ENCODE peak calls at places on chromosomes 7 and 10, in eight cellular contexts. L is H4; C is stimulated activated CD4-positive, alpha-beta T cell treated with anti-CD3 and anti-CD28 coated beads, TNF-alpha, amount 100 ng/mL, for 4 hours; B is heart right ventricle; A is GF-D8; U is fibroblast of pulmonary artery; O is AG20443; D is nephron progenitor cell. R is an unnamed sample.

GRCh38 chr10:121597504-121598241 is 571 bp downstream of the FGFR2 start:
- DNase-seq in L (no peak), A (no peak), U (no peak), D (peak; percentile 47), C (no peak), O (no peak), B (no peak), R (peak; percentile 25)

GRCh38 chr10:22230331-22230833 is 12.6 kb upstream of the EBLN1 start:
- DNase-seq in U (peak; percentile 77), D (peak; percentile 16), L (peak; percentile 47), C (no peak), A (no peak), B (no peak), O (peak; percentile 17), R (peak; percentile 10)

GRCh38 chr7:108875139-108875538 is 305.5 kb downstream of the DNAJB9 start:
- DNase-seq in C (no peak), O (no peak), L (no peak), A (no peak), U (peak; percentile 75), D (peak; percentile 8), B (no peak), R (no peak)

GRCh38 chr10:110141185-110141584 is 66.2 kb upstream of the MXI1 start:
- DNase-seq in O (no peak), U (peak; percentile 87), C (no peak), A (peak; percentile 96), D (no peak), L (no peak), B (no peak), R (no peak)

GRCh38 chr10:930415-931325 is 835 bp downstream of the LARP4B start:
- DNase-seq in O (peak; percentile 72), B (no peak), D (peak; percentile 68), L (no peak), C (no peak), U (peak; percentile 21), A (peak; percentile 23), R (peak; percentile 11)

GRCh38 chr7:46003161-46003560 is 82.1 kb upstream of the IGFBP3 start:
- DNase-seq in O (no peak), B (no peak), D (no peak), C (no peak), L (no peak), U (no peak), A (no peak), R (no peak)

GRCh38 chr10:98340946-98341345 is 73.0 kb upstream of the LOXL4 start:
- DNase-seq in L (no peak), C (no peak), D (no peak), A (peak; percentile 61), U (peak; percentile 39), B (peak; percentile 31), O (no peak), R (no peak)

GRCh38 chr10:22681783-22682183 is 32.6 kb downstream of the PIP4K2A start:
- DNase-seq in O (peak; percentile 65), C (peak; percentile 29), B (no peak), L (peak; percentile 23), U (peak; percentile 87), D (no peak), A (no peak), R (no peak)

GRCh38 chr7:79778786-79779382 is 325.4 kb upstream of the MAGI2 start:
- DNase-seq in D (no peak), C (no peak), U (peak; percentile 92), L (peak; percentile 71), A (peak; percentile 49), B (no peak), O (peak; percentile 74), R (no peak)

GRCh38 chr7:149729983-149730801 is 43.2 kb downstream of the ZNF467 start:
- DNase-seq in D (no peak), U (no peak), C (no peak), L (no peak), A (no peak), O (no peak), B (peak; percentile 65), R (no peak)

GRCh38 chr10:88386878-88387773 is 196.0 kb downstream of the RNLS start:
- DNase-seq in U (peak; percentile 88), O (peak; percentile 76), C (no peak), B (peak; percentile 57), D (no peak), A (no peak), L (peak; percentile 74), R (no peak)

GRCh38 chr7:14754631-14755030 is 147.9 kb downstream of the DGKB start:
- DNase-seq in U (peak; percentile 56), C (no peak), O (no peak), D (no peak), B (no peak), A (no peak), L (peak; percentile 47), R (no peak)

GRCh38 chr10:94983555-94983954 is 45.1 kb downstream of the CYP2C9 start:
- DNase-seq in U (no peak), D (no peak), C (no peak), O (no peak), L (no peak), A (no peak), B (no peak), R (peak; percentile 17)

GRCh38 chr7:112286294-112287086 is 80.0 kb downstream of the ZNF277 start:
- DNase-seq in D (no peak), U (peak; percentile 4), O (no peak), C (no peak), B (no peak), A (no peak), L (no peak), R (no peak)

GRCh38 chr7:33534830-33535229 is 370.5 kb upstream of the BMPER start:
- DNase-seq in D (no peak), B (no peak), L (no peak), A (no peak), U (peak; percentile 42), C (no peak), O (no peak), R (no peak)

GRCh38 chr10:85490431-85490830 is 876.2 kb downstream of the GRID1 start:
- DNase-seq in L (no peak), B (no peak), C (no peak), D (no peak), U (no peak), O (no peak), A (no peak), R (no peak)

GRCh38 chr10:34835908-34836558 is 20.9 kb upstream of the PARD3 start:
- DNase-seq in B (no peak), A (no peak), C (no peak), L (no peak), D (no peak), U (no peak), O (no peak), R (peak; percentile 38)

GRCh38 chr7:128919881-128920789 is 9.6 kb upstream of the KCP start:
- DNase-seq in L (no peak), A (no peak), B (no peak), U (no peak), D (no peak), O (no peak), C (no peak), R (no peak)

GRCh38 chr10:24272374-24272773 is 63.4 kb downstream of the KIAA1217 start:
- DNase-seq in B (no peak), U (no peak), O (no peak), A (no peak), L (no peak), D (no peak), C (no peak), R (no peak)

GRCh38 chr7:21542891-21543527 is at the start of gene DNAH11:
- DNase-seq in O (peak; percentile 51), A (no peak), C (no peak), U (peak; percentile 39), D (peak; percentile 80), B (peak; percentile 4), L (no peak), R (peak; percentile 30)

GRCh38 chr10:17660921-17661320 is 17.0 kb downstream of the STAM start:
- DNase-seq in L (no peak), C (no peak), A (no peak), U (no peak), B (no peak), O (no peak), D (no peak), R (no peak)

GRCh38 chr10:124433461-124433860 is 14.7 kb upstream of the OAT start:
- DNase-seq in A (no peak), L (no peak), D (no peak), O (no peak), U (no peak), C (no peak), B (no peak), R (no peak)

GRCh38 chr10:132987671-132988571 is 45.6 kb upstream of the CFAP46 start:
- DNase-seq in O (peak; percentile 95), U (peak; percentile 86), C (no peak), L (peak; percentile 97), A (no peak), B (no peak), D (no peak), R (no peak)

GRCh38 chr10:32877915-32878314 is 80.1 kb downstream of the ITGB1 start:
- DNase-seq in A (no peak), C (no peak), O (no peak), B (no peak), L (no peak), U (no peak), D (no peak), R (no peak)

GRCh38 chr7:44112231-44112996 is 8.3 kb downstream of the AEBP1 start:
- DNase-seq in L (no peak), O (no peak), U (no peak), C (no peak), A (no peak), B (no peak), D (no peak), R (no peak)

GRCh38 chr7:111741811-111742240 is 179.5 kb upstream of the IMMP2L start:
- DNase-seq in C (no peak), O (peak; percentile 79), L (peak; percentile 70), U (peak; percentile 87), A (no peak), B (peak; percentile 24), D (peak; percentile 33), R (peak; percentile 61)

GRCh38 chr7:132436121-132436520 is 140.1 kb downstream of the PLXNA4 start:
- DNase-seq in O (no peak), U (no peak), D (no peak), A (no peak), L (no peak), C (no peak), B (peak; percentile 60), R (no peak)

GRCh38 chr10:6017781-6018354 is 40.5 kb upstream of the IL15RA start:
- DNase-seq in B (no peak), U (no peak), O (no peak), D (no peak), A (no peak), C (no peak), L (no peak), R (no peak)

GRCh38 chr10:132866601-132867381 is 75.6 kb downstream of the CFAP46 start:
- DNase-seq in C (no peak), U (no peak), D (no peak), O (no peak), B (no peak), A (no peak), L (no peak), R (no peak)

GRCh38 chr7:142711722-142712616 is 37.3 kb upstream of the PRSS1 start:
- DNase-seq in U (peak; percentile 55), B (no peak), L (peak; percentile 32), A (peak; percentile 38), C (no peak), O (peak; percentile 30), D (peak; percentile 4), R (peak; percentile 42)

GRCh38 chr10:32039745-32040144 is 16.5 kb downstream of the KIF5B start:
- DNase-seq in D (no peak), L (no peak), O (no peak), C (no peak), U (no peak), B (no peak), A (no peak), R (no peak)

GRCh38 chr10:30529373-30529998 is 95.5 kb downstream of the MAP3K8 start:
- DNase-seq in A (peak; percentile 97), D (no peak), B (peak; percentile 45), C (peak; percentile 53), O (no peak), U (no peak), L (no peak), R (no peak)

GRCh38 chr10:77392851-77393250 is 244.8 kb downstream of the KCNMA1 start:
- DNase-seq in B (no peak), D (no peak), C (no peak), A (no peak), L (peak; percentile 90), O (peak; percentile 94), U (peak; percentile 93), R (no peak)

GRCh38 chr10:132941640-132942051 is 724 bp downstream of the CFAP46 start:
- DNase-seq in D (no peak), L (no peak), B (no peak), C (no peak), U (no peak), O (no peak), A (no peak), R (no peak)